ENCODE peak calls at places on chromosomes 13 and 19, in seven cellular contexts. One of them, this sample, is unnamed.

GRCh38 chr19:725461-726089 is 16.8 kb downstream of the PALM start:
- DNase-seq in mucosa of gallbladder: no peak
- DNase-seq in Kasumi-1: no peak
- DNase-seq in stimulated activated CD4-positive, alpha-beta T cell treated with anti-CD3 and anti-CD28 coated beads, Interleukin-12 subunit alpha, Interleukin-12 subunit beta, amount 100 ng/mL, for 4 hours: no peak
- DNase-seq in GM12865: no peak
- DNase-seq in T-cell: no peak
- DNase-seq in endodermal cell: no peak
- DNase-seq in this sample: no peak

GRCh38 chr13:31946091-31946770 is 85.3 kb upstream of the FRY start:
- DNase-seq in mucosa of gallbladder: no peak
- DNase-seq in Kasumi-1: no peak
- DNase-seq in stimulated activated CD4-positive, alpha-beta T cell treated with anti-CD3 and anti-CD28 coated beads, Interleukin-12 subunit alpha, Interleukin-12 subunit beta, amount 100 ng/mL, for 4 hours: no peak
- DNase-seq in GM12865: no peak
- DNase-seq in T-cell: no peak
- DNase-seq in endodermal cell: no peak
- DNase-seq in this sample: no peak

GRCh38 chr13:102569488-102569887 is 27.3 kb upstream of the TPP2 start:
- DNase-seq in mucosa of gallbladder: no peak
- DNase-seq in Kasumi-1: no peak
- DNase-seq in stimulated activated CD4-positive, alpha-beta T cell treated with anti-CD3 and anti-CD28 coated beads, Interleukin-12 subunit alpha, Interleukin-12 subunit beta, amount 100 ng/mL, for 4 hours: no peak
- DNase-seq in GM12865: no peak
- DNase-seq in T-cell: no peak
- DNase-seq in endodermal cell: no peak
- DNase-seq in this sample: no peak

GRCh38 chr19:2970201-2970838 is 7.0 kb upstream of the TLE6 start:
- DNase-seq in mucosa of gallbladder: peak
- DNase-seq in Kasumi-1: no peak
- DNase-seq in stimulated activated CD4-positive, alpha-beta T cell treated with anti-CD3 and anti-CD28 coated beads, Interleukin-12 subunit alpha, Interleukin-12 subunit beta, amount 100 ng/mL, for 4 hours: no peak
- DNase-seq in GM12865: no peak
- DNase-seq in T-cell: no peak
- DNase-seq in endodermal cell: no peak
- DNase-seq in this sample: peak

GRCh38 chr19:48844472-48844871 is 8.2 kb upstream of the HSD17B14 start:
- DNase-seq in mucosa of gallbladder: no peak
- DNase-seq in Kasumi-1: no peak
- DNase-seq in stimulated activated CD4-positive, alpha-beta T cell treated with anti-CD3 and anti-CD28 coated beads, Interleukin-12 subunit alpha, Interleukin-12 subunit beta, amount 100 ng/mL, for 4 hours: no peak
- DNase-seq in GM12865: no peak
- DNase-seq in T-cell: no peak
- DNase-seq in endodermal cell: peak
- DNase-seq in this sample: no peak

GRCh38 chr19:20371911-20372310 is 193.7 kb downstream of the ZNF737 start:
- DNase-seq in mucosa of gallbladder: no peak
- DNase-seq in Kasumi-1: no peak
- DNase-seq in stimulated activated CD4-positive, alpha-beta T cell treated with anti-CD3 and anti-CD28 coated beads, Interleukin-12 subunit alpha, Interleukin-12 subunit beta, amount 100 ng/mL, for 4 hours: no peak
- DNase-seq in GM12865: no peak
- DNase-seq in T-cell: no peak
- DNase-seq in endodermal cell: no peak
- DNase-seq in this sample: no peak

GRCh38 chr13:21015284-21015683 is 46.1 kb downstream of the LATS2 start:
- DNase-seq in mucosa of gallbladder: no peak
- DNase-seq in Kasumi-1: no peak
- DNase-seq in stimulated activated CD4-positive, alpha-beta T cell treated with anti-CD3 and anti-CD28 coated beads, Interleukin-12 subunit alpha, Interleukin-12 subunit beta, amount 100 ng/mL, for 4 hours: no peak
- DNase-seq in GM12865: no peak
- DNase-seq in T-cell: no peak
- DNase-seq in endodermal cell: no peak
- DNase-seq in this sample: no peak

GRCh38 chr19:33878136-33878535 is 81.5 kb downstream of the KCTD15 start:
- DNase-seq in mucosa of gallbladder: no peak
- DNase-seq in Kasumi-1: no peak
- DNase-seq in stimulated activated CD4-positive, alpha-beta T cell treated with anti-CD3 and anti-CD28 coated beads, Interleukin-12 subunit alpha, Interleukin-12 subunit beta, amount 100 ng/mL, for 4 hours: no peak
- DNase-seq in GM12865: no peak
- DNase-seq in T-cell: no peak
- DNase-seq in endodermal cell: no peak
- DNase-seq in this sample: no peak

GRCh38 chr13:113406321-113407102 is 42.6 kb upstream of the GRTP1 start:
- DNase-seq in mucosa of gallbladder: no peak
- DNase-seq in Kasumi-1: no peak
- DNase-seq in stimulated activated CD4-positive, alpha-beta T cell treated with anti-CD3 and anti-CD28 coated beads, Interleukin-12 subunit alpha, Interleukin-12 subunit beta, amount 100 ng/mL, for 4 hours: no peak
- DNase-seq in GM12865: no peak
- DNase-seq in T-cell: no peak
- DNase-seq in endodermal cell: peak
- DNase-seq in this sample: peak

GRCh38 chr13:67186985-67187569 is 43.1 kb downstream of the PCDH9 start:
- DNase-seq in mucosa of gallbladder: no peak
- DNase-seq in Kasumi-1: no peak
- DNase-seq in stimulated activated CD4-positive, alpha-beta T cell treated with anti-CD3 and anti-CD28 coated beads, Interleukin-12 subunit alpha, Interleukin-12 subunit beta, amount 100 ng/mL, for 4 hours: no peak
- DNase-seq in GM12865: no peak
- DNase-seq in T-cell: no peak
- DNase-seq in endodermal cell: peak
- DNase-seq in this sample: no peak

GRCh38 chr13:26964278-26965057 is 203.9 kb upstream of the GPR12 start:
- DNase-seq in mucosa of gallbladder: no peak
- DNase-seq in Kasumi-1: no peak
- DNase-seq in stimulated activated CD4-positive, alpha-beta T cell treated with anti-CD3 and anti-CD28 coated beads, Interleukin-12 subunit alpha, Interleukin-12 subunit beta, amount 100 ng/mL, for 4 hours: no peak
- DNase-seq in GM12865: no peak
- DNase-seq in T-cell: no peak
- DNase-seq in endodermal cell: no peak
- DNase-seq in this sample: no peak

GRCh38 chr13:22800726-22801401 is 379.9 kb upstream of the SGCG start:
- DNase-seq in mucosa of gallbladder: peak
- DNase-seq in Kasumi-1: no peak
- DNase-seq in stimulated activated CD4-positive, alpha-beta T cell treated with anti-CD3 and anti-CD28 coated beads, Interleukin-12 subunit alpha, Interleukin-12 subunit beta, amount 100 ng/mL, for 4 hours: no peak
- DNase-seq in GM12865: peak
- DNase-seq in T-cell: no peak
- DNase-seq in endodermal cell: no peak
- DNase-seq in this sample: no peak

GRCh38 chr13:76822691-76823267 is 63.4 kb downstream of the KCTD12 start:
- DNase-seq in mucosa of gallbladder: peak
- DNase-seq in Kasumi-1: peak
- DNase-seq in stimulated activated CD4-positive, alpha-beta T cell treated with anti-CD3 and anti-CD28 coated beads, Interleukin-12 subunit alpha, Interleukin-12 subunit beta, amount 100 ng/mL, for 4 hours: no peak
- DNase-seq in GM12865: peak
- DNase-seq in T-cell: no peak
- DNase-seq in endodermal cell: no peak
- DNase-seq in this sample: no peak

GRCh38 chr13:46679369-46680180 is 117.4 kb downstream of the ESD start:
- DNase-seq in mucosa of gallbladder: peak
- DNase-seq in Kasumi-1: no peak
- DNase-seq in stimulated activated CD4-positive, alpha-beta T cell treated with anti-CD3 and anti-CD28 coated beads, Interleukin-12 subunit alpha, Interleukin-12 subunit beta, amount 100 ng/mL, for 4 hours: no peak
- DNase-seq in GM12865: peak
- DNase-seq in T-cell: peak
- DNase-seq in endodermal cell: no peak
- DNase-seq in this sample: peak

GRCh38 chr13:27401210-27401609 is 23.2 kb upstream of the GTF3A start:
- DNase-seq in mucosa of gallbladder: no peak
- DNase-seq in Kasumi-1: peak
- DNase-seq in stimulated activated CD4-positive, alpha-beta T cell treated with anti-CD3 and anti-CD28 coated beads, Interleukin-12 subunit alpha, Interleukin-12 subunit beta, amount 100 ng/mL, for 4 hours: no peak
- DNase-seq in GM12865: no peak
- DNase-seq in T-cell: no peak
- DNase-seq in endodermal cell: no peak
- DNase-seq in this sample: no peak

GRCh38 chr19:44603201-44603945 is 10.0 kb upstream of the IGSF23 start:
- DNase-seq in mucosa of gallbladder: no peak
- DNase-seq in Kasumi-1: no peak
- DNase-seq in stimulated activated CD4-positive, alpha-beta T cell treated with anti-CD3 and anti-CD28 coated beads, Interleukin-12 subunit alpha, Interleukin-12 subunit beta, amount 100 ng/mL, for 4 hours: no peak
- DNase-seq in GM12865: no peak
- DNase-seq in T-cell: no peak
- DNase-seq in endodermal cell: no peak
- DNase-seq in this sample: peak

GRCh38 chr13:69274231-69274630 is 833.4 kb upstream of the ATXN8OS start:
- DNase-seq in mucosa of gallbladder: no peak
- DNase-seq in Kasumi-1: no peak
- DNase-seq in stimulated activated CD4-positive, alpha-beta T cell treated with anti-CD3 and anti-CD28 coated beads, Interleukin-12 subunit alpha, Interleukin-12 subunit beta, amount 100 ng/mL, for 4 hours: no peak
- DNase-seq in GM12865: no peak
- DNase-seq in T-cell: no peak
- DNase-seq in endodermal cell: no peak
- DNase-seq in this sample: no peak

GRCh38 chr13:41334810-41335209 is 23.7 kb downstream of the NAA16 start:
- DNase-seq in mucosa of gallbladder: no peak
- DNase-seq in Kasumi-1: no peak
- DNase-seq in stimulated activated CD4-positive, alpha-beta T cell treated with anti-CD3 and anti-CD28 coated beads, Interleukin-12 subunit alpha, Interleukin-12 subunit beta, amount 100 ng/mL, for 4 hours: no peak
- DNase-seq in GM12865: no peak
- DNase-seq in T-cell: no peak
- DNase-seq in endodermal cell: no peak
- DNase-seq in this sample: no peak

This sample was measured in uterus.